ENCODE peak calls at places on chromosomes 16 and 17, in six cellular contexts. I is GM12865, F is PC-9, M is Caco-2, B is choroid plexus epithelial cell, R is fibroblast of villous mesenchyme. Y is an unnamed sample.

GRCh38 chr17:28907709-28908475 is 5.0 kb upstream of the DHRS13 start:
- DNase-seq in M (no peak), I (no peak), B (no peak), R (no peak), F (no peak), Y (no peak)

GRCh38 chr17:12133183-12133582 is 112.5 kb downstream of the MAP2K4 start:
- DNase-seq in M (peak; percentile 0), B (no peak), F (no peak), I (no peak), R (peak; percentile 74), Y (no peak)

GRCh38 chr17:44829558-44830358 is at the start of gene GJC1:
- DNase-seq in B (no peak), I (peak; percentile 32), M (peak; percentile 65), R (peak; percentile 44), F (no peak), Y (no peak)

GRCh38 chr17:58531661-58532554 is 17.5 kb upstream of the MTMR4 start:
- DNase-seq in F (no peak), I (peak; percentile 35), R (peak; percentile 48), B (peak; percentile 26), M (peak; percentile 80), Y (no peak)

GRCh38 chr16:87602005-87602790 is at the start of gene JPH3:
- DNase-seq in M (peak; percentile 74), F (no peak), I (no peak), R (no peak), B (no peak), Y (no peak)

GRCh38 chr17:50697076-50697475 is 10.6 kb downstream of the ANKRD40 start:
- DNase-seq in F (no peak), R (no peak), B (no peak), M (no peak), I (no peak), Y (no peak)

GRCh38 chr17:78329263-78330059 is 30.4 kb downstream of the SOCS3 start:
- DNase-seq in M (no peak), I (no peak), R (peak; percentile 72), F (peak; percentile 70), B (peak; percentile 79), Y (no peak)

GRCh38 chr17:50348522-50349240 is 2.8 kb downstream of the XYLT2 start:
- DNase-seq in B (peak; percentile 34), I (no peak), M (no peak), F (no peak), R (no peak), Y (no peak)

GRCh38 chr17:68326681-68327080 is 35.4 kb downstream of the ARSG start:
- DNase-seq in R (no peak), I (no peak), M (no peak), B (peak; percentile 24), F (no peak), Y (no peak)

GRCh38 chr16:84308120-84308519 is 13.4 kb downstream of the WFDC1 start:
- DNase-seq in I (peak; percentile 37), B (peak; percentile 36), M (peak; percentile 74), R (peak; percentile 53), F (peak; percentile 55), Y (no peak)

GRCh38 chr16:46896314-46896968 is 12.3 kb downstream of the GPT2 start:
- DNase-seq in I (no peak), M (no peak), B (peak; percentile 28), R (peak; percentile 29), F (no peak), Y (no peak)

GRCh38 chr16:57959804-57960203 is 11.1 kb downstream of the CNGB1 start:
- DNase-seq in R (no peak), I (no peak), B (no peak), F (no peak), M (no peak), Y (no peak)

GRCh38 chr16:68434654-68435210 is 13.6 kb downstream of the SMPD3 start:
- DNase-seq in I (no peak), B (no peak), F (peak; percentile 72), M (peak; percentile 32), R (no peak), Y (peak; percentile 48)

GRCh38 chr16:560221-560700 is at the start of gene PRR35:
- DNase-seq in I (no peak), B (no peak), R (no peak), M (no peak), F (no peak), Y (no peak)

GRCh38 chr17:18233803-18234518 is 8.5 kb downstream of the LLGL1 start:
- DNase-seq in M (no peak), R (no peak), I (no peak), F (no peak), B (no peak), Y (no peak)
- H3K4me3 ChIP-seq in M (no peak overlapping the region), R (no peak overlapping the region), I (no peak overlapping the region), F (no peak overlapping the region), B (no peak overlapping the region), Y (no peak overlapping the region)

GRCh38 chr17:65553009-65553645 is 8.3 kb downstream of the AXIN2 start:
- DNase-seq in M (no peak), R (peak; percentile 71), B (peak; percentile 78), F (no peak), I (no peak), Y (no peak)
- H3K4me3 ChIP-seq in M (no peak overlapping the region), R (no peak overlapping the region), B (no peak overlapping the region), F (no peak overlapping the region), I (no peak overlapping the region), Y (no peak overlapping the region)

GRCh38 chr16:3045758-3046505 is 429 bp upstream of the MMP25 start:
- DNase-seq in I (no peak), M (no peak), F (no peak), B (no peak), R (no peak), Y (no peak)
- H3K4me3 ChIP-seq in I (peak overlapping the region; percentile 45), M (peak overlapping the region; percentile 45), F (peak overlapping the region; percentile 92), B (peak overlapping the region; percentile 47), R (peak overlapping the region; percentile 51), Y (peak overlapping the region; percentile 48)

GRCh38 chr16:4499196-4499555 is 23.0 kb downstream of the HMOX2 start:
- DNase-seq in I (no peak), M (no peak), F (no peak), B (no peak), R (no peak), Y (no peak)

GRCh38 chr16:4501071-4501478 is 24.9 kb downstream of the HMOX2 start:
- DNase-seq in R (no peak), F (no peak), B (no peak), M (no peak), I (no peak), Y (no peak)

GRCh38 chr16:4498546-4499195 is 22.5 kb downstream of the HMOX2 start:
- DNase-seq in B (no peak), R (no peak), I (no peak), F (peak; percentile 82), M (no peak), Y (no peak)

GRCh38 chr16:4496305-4496704 is 20.1 kb downstream of the HMOX2 start:
- DNase-seq in M (no peak), I (peak; percentile 36), B (peak; percentile 42), R (peak; percentile 46), F (peak; percentile 91), Y (no peak)

DNA sequence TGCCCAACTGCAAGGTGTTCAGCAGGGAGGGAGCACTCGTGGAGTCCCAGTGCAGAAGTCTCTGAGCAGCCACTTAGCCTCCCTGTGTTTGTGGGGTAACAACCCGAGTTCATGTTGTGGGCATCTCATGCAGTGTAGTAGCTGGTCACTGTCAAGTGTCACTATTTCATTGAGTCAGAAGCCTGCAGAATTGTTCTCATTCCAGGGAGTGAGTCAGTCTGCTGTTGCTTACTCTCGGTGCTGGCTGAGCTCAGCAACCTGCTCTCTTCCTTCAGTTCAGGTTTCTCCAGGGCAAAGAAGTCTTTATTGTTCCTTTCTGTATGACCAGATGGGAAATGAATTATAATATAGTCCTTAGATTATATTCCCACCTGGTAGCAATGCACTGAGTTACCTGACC is 24.1 kb downstream of the HMOX2 start:
- DNase-seq in M (no peak), B (peak; percentile 85), F (peak; percentile 83), I (no peak), R (peak; percentile 89), Y (no peak)
- H3K4me3 ChIP-seq in M (no peak overlapping the region), B (no peak overlapping the region), F (no peak overlapping the region), I (no peak overlapping the region), R (peak overlapping the region; percentile 21), Y (no peak overlapping the region)

Y was measured in LNCaP clone FGC.